ENCODE peak calls at places on chromosome 22, in eight cellular contexts. One of them, this sample, is unnamed.

GRCh38 chr22:23826510-23827350 is 12.1 kb downstream of the DERL3 start:
- DNase-seq in Right ventricle myocardium inferior: peak
- DNase-seq in brain pericyte: peak
- DNase-seq in kidney: peak
- DNase-seq in DMS79 treated with DMSO at 0.1 percent for 48 hours: peak
- DNase-seq in kidney tubule cell: no peak
- DNase-seq in stromal cell of bone marrow: peak
- DNase-seq in IMR-90: peak
- DNase-seq in this sample: peak

GRCh38 chr22:47918276-47918928 is 1156.0 kb downstream of the TBC1D22A start:
- DNase-seq in kidney tubule cell: no peak
- DNase-seq in IMR-90: no peak
- DNase-seq in Right ventricle myocardium inferior: no peak
- DNase-seq in kidney: no peak
- DNase-seq in stromal cell of bone marrow: no peak
- DNase-seq in brain pericyte: no peak
- DNase-seq in DMS79 treated with DMSO at 0.1 percent for 48 hours: no peak
- DNase-seq in this sample: no peak

GRCh38 chr22:20430101-20430640 is 7.5 kb downstream of the SCARF2 start:
- DNase-seq in Right ventricle myocardium inferior: no peak
- DNase-seq in kidney tubule cell: no peak
- DNase-seq in brain pericyte: no peak
- DNase-seq in IMR-90: no peak
- DNase-seq in DMS79 treated with DMSO at 0.1 percent for 48 hours: no peak
- DNase-seq in kidney: peak
- DNase-seq in stromal cell of bone marrow: no peak
- DNase-seq in this sample: no peak

GRCh38 chr22:46070215-46070721 is 80.1 kb upstream of the PPARA start:
- DNase-seq in DMS79 treated with DMSO at 0.1 percent for 48 hours: no peak
- DNase-seq in Right ventricle myocardium inferior: peak
- DNase-seq in IMR-90: peak
- DNase-seq in kidney: peak
- DNase-seq in brain pericyte: no peak
- DNase-seq in stromal cell of bone marrow: no peak
- DNase-seq in kidney tubule cell: peak
- DNase-seq in this sample: peak

GRCh38 chr22:19880786-19881569 is 26.3 kb upstream of the GNB1L start:
- DNase-seq in brain pericyte: no peak
- DNase-seq in IMR-90: peak
- DNase-seq in kidney: peak
- DNase-seq in kidney tubule cell: peak
- DNase-seq in stromal cell of bone marrow: peak
- DNase-seq in DMS79 treated with DMSO at 0.1 percent for 48 hours: no peak
- DNase-seq in Right ventricle myocardium inferior: peak
- DNase-seq in this sample: peak

GRCh38 chr22:45285431-45286058 is 796 bp downstream of the UPK3A start:
- DNase-seq in stromal cell of bone marrow: no peak
- DNase-seq in IMR-90: no peak
- DNase-seq in Right ventricle myocardium inferior: peak
- DNase-seq in DMS79 treated with DMSO at 0.1 percent for 48 hours: no peak
- DNase-seq in kidney: no peak
- DNase-seq in brain pericyte: no peak
- DNase-seq in kidney tubule cell: no peak
- DNase-seq in this sample: no peak

GRCh38 chr22:31753005-31753633 is 700 bp upstream of the DEPDC5 start:
- DNase-seq in Right ventricle myocardium inferior: no peak
- DNase-seq in IMR-90: no peak
- DNase-seq in brain pericyte: no peak
- DNase-seq in kidney: peak
- DNase-seq in kidney tubule cell: peak
- DNase-seq in DMS79 treated with DMSO at 0.1 percent for 48 hours: peak
- DNase-seq in stromal cell of bone marrow: no peak
- DNase-seq in this sample: no peak

GRCh38 chr22:24324137-24324536 is 53.5 kb downstream of the SPECC1L start:
- DNase-seq in brain pericyte: no peak
- DNase-seq in Right ventricle myocardium inferior: no peak
- DNase-seq in DMS79 treated with DMSO at 0.1 percent for 48 hours: no peak
- DNase-seq in kidney tubule cell: no peak
- DNase-seq in kidney: no peak
- DNase-seq in IMR-90: no peak
- DNase-seq in stromal cell of bone marrow: no peak
- DNase-seq in this sample: no peak

GRCh38 chr22:48918585-48919186 is 909.0 kb downstream of the BRD1 start:
- DNase-seq in kidney: no peak
- DNase-seq in Right ventricle myocardium inferior: no peak
- DNase-seq in DMS79 treated with DMSO at 0.1 percent for 48 hours: peak
- DNase-seq in stromal cell of bone marrow: no peak
- DNase-seq in brain pericyte: no peak
- DNase-seq in kidney tubule cell: no peak
- DNase-seq in IMR-90: no peak
- DNase-seq in this sample: no peak

GRCh38 chr22:35292786-35293185 is 6.9 kb upstream of the TOM1 start:
- DNase-seq in kidney tubule cell: peak
- DNase-seq in kidney: no peak
- DNase-seq in Right ventricle myocardium inferior: no peak
- DNase-seq in IMR-90: no peak
- DNase-seq in brain pericyte: no peak
- DNase-seq in DMS79 treated with DMSO at 0.1 percent for 48 hours: no peak
- DNase-seq in stromal cell of bone marrow: no peak
- DNase-seq in this sample: no peak

GRCh38 chr22:23903328-23903971 is 9.3 kb downstream of the MIF start:
- DNase-seq in stromal cell of bone marrow: no peak
- DNase-seq in IMR-90: peak
- DNase-seq in brain pericyte: no peak
- DNase-seq in kidney: peak
- DNase-seq in DMS79 treated with DMSO at 0.1 percent for 48 hours: peak
- DNase-seq in Right ventricle myocardium inferior: no peak
- DNase-seq in kidney tubule cell: no peak
- DNase-seq in this sample: peak

GRCh38 chr22:47209547-47210023 is 447.1 kb downstream of the TBC1D22A start:
- DNase-seq in kidney: peak
- DNase-seq in brain pericyte: no peak
- DNase-seq in DMS79 treated with DMSO at 0.1 percent for 48 hours: no peak
- DNase-seq in kidney tubule cell: no peak
- DNase-seq in IMR-90: no peak
- DNase-seq in stromal cell of bone marrow: no peak
- DNase-seq in Right ventricle myocardium inferior: no peak
- DNase-seq in this sample: no peak

GRCh38 chr22:41256254-41256897 is 15.6 kb upstream of the CHADL start:
- DNase-seq in stromal cell of bone marrow: peak
- DNase-seq in brain pericyte: peak
- DNase-seq in IMR-90: peak
- DNase-seq in kidney: no peak
- DNase-seq in DMS79 treated with DMSO at 0.1 percent for 48 hours: no peak
- DNase-seq in Right ventricle myocardium inferior: peak
- DNase-seq in kidney tubule cell: peak
- DNase-seq in this sample: peak

GRCh38 chr22:21444701-21445436 is 22.3 kb upstream of the TMEM191C start:
- DNase-seq in stromal cell of bone marrow: no peak
- DNase-seq in IMR-90: no peak
- DNase-seq in kidney: peak
- DNase-seq in kidney tubule cell: no peak
- DNase-seq in DMS79 treated with DMSO at 0.1 percent for 48 hours: no peak
- DNase-seq in Right ventricle myocardium inferior: no peak
- DNase-seq in brain pericyte: no peak
- DNase-seq in this sample: no peak

GRCh38 chr22:19631899-19632670 is 82.2 kb upstream of the SEPTIN5 start:
- DNase-seq in kidney tubule cell: peak
- DNase-seq in DMS79 treated with DMSO at 0.1 percent for 48 hours: no peak
- DNase-seq in brain pericyte: no peak
- DNase-seq in kidney: peak
- DNase-seq in stromal cell of bone marrow: peak
- DNase-seq in IMR-90: peak
- DNase-seq in Right ventricle myocardium inferior: no peak
- DNase-seq in this sample: peak

GRCh38 chr22:44821741-44822425 is 69.5 kb downstream of the ARHGAP8 start:
- DNase-seq in kidney: peak
- DNase-seq in kidney tubule cell: no peak
- DNase-seq in brain pericyte: no peak
- DNase-seq in stromal cell of bone marrow: no peak
- DNase-seq in IMR-90: no peak
- DNase-seq in DMS79 treated with DMSO at 0.1 percent for 48 hours: no peak
- DNase-seq in Right ventricle myocardium inferior: no peak
- DNase-seq in this sample: no peak

GRCh38 chr22:17563936-17564391 is 666 bp downstream of the SLC25A18 start:
- DNase-seq in DMS79 treated with DMSO at 0.1 percent for 48 hours: no peak
- DNase-seq in brain pericyte: no peak
- DNase-seq in Right ventricle myocardium inferior: no peak
- DNase-seq in kidney tubule cell: no peak
- DNase-seq in stromal cell of bone marrow: no peak
- DNase-seq in kidney: peak
- DNase-seq in IMR-90: peak
- DNase-seq in this sample: peak

GRCh38 chr22:38792833-38793232 is 1.1 kb downstream of the DNAL4 start:
- DNase-seq in DMS79 treated with DMSO at 0.1 percent for 48 hours: no peak
- DNase-seq in Right ventricle myocardium inferior: no peak
- DNase-seq in kidney tubule cell: peak
- DNase-seq in IMR-90: peak
- DNase-seq in brain pericyte: no peak
- DNase-seq in kidney: no peak
- DNase-seq in stromal cell of bone marrow: no peak
- DNase-seq in this sample: peak

GRCh38 chr22:48104102-48104738 is 1341.8 kb downstream of the TBC1D22A start:
- DNase-seq in kidney tubule cell: no peak
- DNase-seq in DMS79 treated with DMSO at 0.1 percent for 48 hours: no peak
- DNase-seq in brain pericyte: no peak
- DNase-seq in IMR-90: no peak
- DNase-seq in kidney: no peak
- DNase-seq in stromal cell of bone marrow: no peak
- DNase-seq in Right ventricle myocardium inferior: no peak
- DNase-seq in this sample: no peak

GRCh38 chr22:35206889-35207288 is 50.4 kb upstream of the HMGXB4 start:
- DNase-seq in DMS79 treated with DMSO at 0.1 percent for 48 hours: no peak
- DNase-seq in brain pericyte: no peak
- DNase-seq in Right ventricle myocardium inferior: no peak
- DNase-seq in kidney: no peak
- DNase-seq in kidney tubule cell: no peak
- DNase-seq in IMR-90: no peak
- DNase-seq in stromal cell of bone marrow: no peak
- DNase-seq in this sample: no peak

GRCh38 chr22:36738416-36739020 is 35.0 kb upstream of the CACNG2 start:
- DNase-seq in kidney: no peak
- DNase-seq in brain pericyte: no peak
- DNase-seq in DMS79 treated with DMSO at 0.1 percent for 48 hours: no peak
- DNase-seq in kidney tubule cell: no peak
- DNase-seq in Right ventricle myocardium inferior: no peak
- DNase-seq in IMR-90: no peak
- DNase-seq in stromal cell of bone marrow: no peak
- DNase-seq in this sample: no peak

GRCh38 chr22:25744694-25745093 is 2.7 kb downstream of the MYO18B start:
- DNase-seq in stromal cell of bone marrow: no peak
- DNase-seq in Right ventricle myocardium inferior: no peak
- DNase-seq in brain pericyte: no peak
- DNase-seq in kidney tubule cell: no peak
- DNase-seq in kidney: no peak
- DNase-seq in DMS79 treated with DMSO at 0.1 percent for 48 hours: no peak
- DNase-seq in IMR-90: no peak
- DNase-seq in this sample: no peak

GRCh38 chr22:46112405-46112804 is 37.9 kb upstream of the PPARA start:
- DNase-seq in kidney tubule cell: no peak
- DNase-seq in brain pericyte: no peak
- DNase-seq in Right ventricle myocardium inferior: no peak
- DNase-seq in IMR-90: no peak
- DNase-seq in DMS79 treated with DMSO at 0.1 percent for 48 hours: no peak
- DNase-seq in stromal cell of bone marrow: no peak
- DNase-seq in kidney: no peak
- DNase-seq in this sample: no peak

GRCh38 chr22:44497904-44498242 is at the start of gene RTL6:
- DNase-seq in IMR-90: peak
- DNase-seq in kidney tubule cell: no peak
- DNase-seq in stromal cell of bone marrow: peak
- DNase-seq in kidney: no peak
- DNase-seq in DMS79 treated with DMSO at 0.1 percent for 48 hours: no peak
- DNase-seq in Right ventricle myocardium inferior: no peak
- DNase-seq in brain pericyte: no peak
- DNase-seq in this sample: no peak

GRCh38 chr22:26134654-26135330 is 34.5 kb upstream of the SEZ6L start:
- DNase-seq in DMS79 treated with DMSO at 0.1 percent for 48 hours: no peak
- DNase-seq in Right ventricle myocardium inferior: no peak
- DNase-seq in IMR-90: no peak
- DNase-seq in kidney: no peak
- DNase-seq in brain pericyte: no peak
- DNase-seq in stromal cell of bone marrow: no peak
- DNase-seq in kidney tubule cell: peak
- DNase-seq in this sample: no peak

GRCh38 chr22:24247011-24247507 is 2.2 kb upstream of the GGT5 start:
- DNase-seq in IMR-90: peak
- DNase-seq in Right ventricle myocardium inferior: no peak
- DNase-seq in brain pericyte: no peak
- DNase-seq in kidney tubule cell: no peak
- DNase-seq in DMS79 treated with DMSO at 0.1 percent for 48 hours: no peak
- DNase-seq in kidney: no peak
- DNase-seq in stromal cell of bone marrow: no peak
- DNase-seq in this sample: peak

GRCh38 chr22:26893034-26893710 is 235.8 kb downstream of the MIAT start:
- DNase-seq in kidney tubule cell: peak
- DNase-seq in Right ventricle myocardium inferior: no peak
- DNase-seq in IMR-90: no peak
- DNase-seq in DMS79 treated with DMSO at 0.1 percent for 48 hours: peak
- DNase-seq in brain pericyte: no peak
- DNase-seq in stromal cell of bone marrow: no peak
- DNase-seq in kidney: no peak
- DNase-seq in this sample: peak

GRCh38 chr22:50422961-50423815 is 51.6 kb downstream of the SBF1 start:
- DNase-seq in kidney: peak
- DNase-seq in Right ventricle myocardium inferior: peak
- DNase-seq in brain pericyte: no peak
- DNase-seq in stromal cell of bone marrow: no peak
- DNase-seq in DMS79 treated with DMSO at 0.1 percent for 48 hours: no peak
- DNase-seq in kidney tubule cell: no peak
- DNase-seq in IMR-90: no peak
- DNase-seq in this sample: no peak

GRCh38 chr22:46061431-46062231 is 84.7 kb upstream of the WNT7B start:
- DNase-seq in stromal cell of bone marrow: no peak
- DNase-seq in Right ventricle myocardium inferior: peak
- DNase-seq in IMR-90: no peak
- DNase-seq in DMS79 treated with DMSO at 0.1 percent for 48 hours: no peak
- DNase-seq in kidney: peak
- DNase-seq in kidney tubule cell: no peak
- DNase-seq in brain pericyte: no peak
- DNase-seq in this sample: no peak

This sample was measured in fibroblast of lung.